ENCODE peak calls at places on chromosomes 1 and 21, in eight cellular contexts. One of them, this sample, is unnamed.

GRCh38 chr1:183417691-183418491 is at the start of gene NMNAT2:
- DNase-seq in NCI-H1105 treated with DMSO at 0.1 percent for 48 hours: peak; percentile 35
- DNase-seq in activated naive CD4-positive, alpha-beta T cell treated with Interleukin-2 at 50 U/mL for 16 hours: no peak
- DNase-seq in erythroblast: no peak
- DNase-seq in activated CD4-positive, alpha-beta T cell treated with anti-CD3 and anti-CD28 coated beads, Interleukin-2, amount 10 ng/mL, durations not matched to agents 7 days and 5 days: no peak
- DNase-seq in kidney: peak; percentile 64
- DNase-seq in NCI-H2029: no peak
- DNase-seq in NB4: no peak
- DNase-seq in this sample: peak; percentile 47

GRCh38 chr1:184843732-184844495 is 89.3 kb upstream of the EDEM3 start:
- DNase-seq in NCI-H1105 treated with DMSO at 0.1 percent for 48 hours: no peak
- DNase-seq in activated naive CD4-positive, alpha-beta T cell treated with Interleukin-2 at 50 U/mL for 16 hours: peak; percentile 69
- DNase-seq in erythroblast: peak; percentile 84
- DNase-seq in activated CD4-positive, alpha-beta T cell treated with anti-CD3 and anti-CD28 coated beads, Interleukin-2, amount 10 ng/mL, durations not matched to agents 7 days and 5 days: peak; percentile 73
- DNase-seq in kidney: no peak
- DNase-seq in NCI-H2029: no peak
- DNase-seq in NB4: no peak
- DNase-seq in this sample: no peak

GRCh38 chr1:2273401-2274090 is 45.4 kb downstream of the SKI start:
- DNase-seq in NCI-H1105 treated with DMSO at 0.1 percent for 48 hours: no peak
- DNase-seq in activated naive CD4-positive, alpha-beta T cell treated with Interleukin-2 at 50 U/mL for 16 hours: no peak
- DNase-seq in erythroblast: no peak
- DNase-seq in activated CD4-positive, alpha-beta T cell treated with anti-CD3 and anti-CD28 coated beads, Interleukin-2, amount 10 ng/mL, durations not matched to agents 7 days and 5 days: no peak
- DNase-seq in kidney: peak; percentile 75
- DNase-seq in NCI-H2029: no peak
- DNase-seq in NB4: no peak
- DNase-seq in this sample: no peak

GRCh38 chr1:26418865-26419349 is 8.3 kb downstream of the LIN28A start:
- DNase-seq in NCI-H1105 treated with DMSO at 0.1 percent for 48 hours: no peak
- DNase-seq in activated naive CD4-positive, alpha-beta T cell treated with Interleukin-2 at 50 U/mL for 16 hours: no peak
- DNase-seq in erythroblast: no peak
- DNase-seq in activated CD4-positive, alpha-beta T cell treated with anti-CD3 and anti-CD28 coated beads, Interleukin-2, amount 10 ng/mL, durations not matched to agents 7 days and 5 days: no peak
- DNase-seq in kidney: no peak
- DNase-seq in NCI-H2029: no peak
- DNase-seq in NB4: no peak
- DNase-seq in this sample: peak; percentile 11

GRCh38 chr1:91605566-91605965 is 104.9 kb downstream of the CDC7 start:
- DNase-seq in NCI-H1105 treated with DMSO at 0.1 percent for 48 hours: no peak
- DNase-seq in activated naive CD4-positive, alpha-beta T cell treated with Interleukin-2 at 50 U/mL for 16 hours: no peak
- DNase-seq in erythroblast: no peak
- DNase-seq in activated CD4-positive, alpha-beta T cell treated with anti-CD3 and anti-CD28 coated beads, Interleukin-2, amount 10 ng/mL, durations not matched to agents 7 days and 5 days: no peak
- DNase-seq in kidney: no peak
- DNase-seq in NCI-H2029: no peak
- DNase-seq in NB4: no peak
- DNase-seq in this sample: no peak

GRCh38 chr1:231116741-231117140 is 45.1 kb upstream of the TRIM67 start:
- DNase-seq in NCI-H1105 treated with DMSO at 0.1 percent for 48 hours: no peak
- DNase-seq in activated naive CD4-positive, alpha-beta T cell treated with Interleukin-2 at 50 U/mL for 16 hours: no peak
- DNase-seq in erythroblast: no peak
- DNase-seq in activated CD4-positive, alpha-beta T cell treated with anti-CD3 and anti-CD28 coated beads, Interleukin-2, amount 10 ng/mL, durations not matched to agents 7 days and 5 days: no peak
- DNase-seq in kidney: no peak
- DNase-seq in NCI-H2029: no peak
- DNase-seq in NB4: no peak
- DNase-seq in this sample: no peak

GRCh38 chr1:232634086-232634485 is 4.2 kb upstream of the SIPA1L2 start:
- DNase-seq in NCI-H1105 treated with DMSO at 0.1 percent for 48 hours: no peak
- DNase-seq in activated naive CD4-positive, alpha-beta T cell treated with Interleukin-2 at 50 U/mL for 16 hours: no peak
- DNase-seq in erythroblast: no peak
- DNase-seq in activated CD4-positive, alpha-beta T cell treated with anti-CD3 and anti-CD28 coated beads, Interleukin-2, amount 10 ng/mL, durations not matched to agents 7 days and 5 days: no peak
- DNase-seq in kidney: no peak
- DNase-seq in NCI-H2029: peak; percentile 86
- DNase-seq in NB4: peak; percentile 28
- DNase-seq in this sample: no peak

GRCh38 chr1:234746798-234747196 is 136.8 kb upstream of the IRF2BP2 start:
- DNase-seq in NCI-H1105 treated with DMSO at 0.1 percent for 48 hours: no peak
- DNase-seq in activated naive CD4-positive, alpha-beta T cell treated with Interleukin-2 at 50 U/mL for 16 hours: no peak
- DNase-seq in erythroblast: no peak
- DNase-seq in activated CD4-positive, alpha-beta T cell treated with anti-CD3 and anti-CD28 coated beads, Interleukin-2, amount 10 ng/mL, durations not matched to agents 7 days and 5 days: no peak
- DNase-seq in kidney: no peak
- DNase-seq in NCI-H2029: no peak
- DNase-seq in NB4: no peak
- DNase-seq in this sample: no peak

GRCh38 chr1:214833357-214833756 is 230.4 kb downstream of the CENPF start:
- DNase-seq in NCI-H1105 treated with DMSO at 0.1 percent for 48 hours: no peak
- DNase-seq in activated naive CD4-positive, alpha-beta T cell treated with Interleukin-2 at 50 U/mL for 16 hours: no peak
- DNase-seq in erythroblast: no peak
- DNase-seq in activated CD4-positive, alpha-beta T cell treated with anti-CD3 and anti-CD28 coated beads, Interleukin-2, amount 10 ng/mL, durations not matched to agents 7 days and 5 days: no peak
- DNase-seq in kidney: no peak
- DNase-seq in NCI-H2029: no peak
- DNase-seq in NB4: no peak
- DNase-seq in this sample: no peak

GRCh38 chr1:26349196-26349885 is 4.6 kb downstream of the CRYBG2 start:
- DNase-seq in NCI-H1105 treated with DMSO at 0.1 percent for 48 hours: no peak
- DNase-seq in activated naive CD4-positive, alpha-beta T cell treated with Interleukin-2 at 50 U/mL for 16 hours: no peak
- DNase-seq in erythroblast: no peak
- DNase-seq in activated CD4-positive, alpha-beta T cell treated with anti-CD3 and anti-CD28 coated beads, Interleukin-2, amount 10 ng/mL, durations not matched to agents 7 days and 5 days: no peak
- DNase-seq in kidney: no peak
- DNase-seq in NCI-H2029: no peak
- DNase-seq in NB4: no peak
- DNase-seq in this sample: peak; percentile 80

GRCh38 chr1:98110674-98111073 is 189.8 kb upstream of the DPYD start:
- DNase-seq in NCI-H1105 treated with DMSO at 0.1 percent for 48 hours: no peak
- DNase-seq in activated naive CD4-positive, alpha-beta T cell treated with Interleukin-2 at 50 U/mL for 16 hours: no peak
- DNase-seq in erythroblast: no peak
- DNase-seq in activated CD4-positive, alpha-beta T cell treated with anti-CD3 and anti-CD28 coated beads, Interleukin-2, amount 10 ng/mL, durations not matched to agents 7 days and 5 days: no peak
- DNase-seq in kidney: no peak
- DNase-seq in NCI-H2029: no peak
- DNase-seq in NB4: no peak
- DNase-seq in this sample: peak; percentile 64

GRCh38 chr1:107254306-107254705 is 113.5 kb downstream of the NTNG1 start:
- DNase-seq in NCI-H1105 treated with DMSO at 0.1 percent for 48 hours: peak; percentile 84
- DNase-seq in activated naive CD4-positive, alpha-beta T cell treated with Interleukin-2 at 50 U/mL for 16 hours: no peak
- DNase-seq in erythroblast: no peak
- DNase-seq in activated CD4-positive, alpha-beta T cell treated with anti-CD3 and anti-CD28 coated beads, Interleukin-2, amount 10 ng/mL, durations not matched to agents 7 days and 5 days: no peak
- DNase-seq in kidney: no peak
- DNase-seq in NCI-H2029: no peak
- DNase-seq in NB4: no peak
- DNase-seq in this sample: no peak

GRCh38 chr1:56584910-56585528 is 5.7 kb upstream of the PLPP3 start:
- DNase-seq in NCI-H1105 treated with DMSO at 0.1 percent for 48 hours: peak; percentile 75
- DNase-seq in activated naive CD4-positive, alpha-beta T cell treated with Interleukin-2 at 50 U/mL for 16 hours: no peak
- DNase-seq in erythroblast: peak; percentile 25
- DNase-seq in activated CD4-positive, alpha-beta T cell treated with anti-CD3 and anti-CD28 coated beads, Interleukin-2, amount 10 ng/mL, durations not matched to agents 7 days and 5 days: no peak
- DNase-seq in kidney: no peak
- DNase-seq in NCI-H2029: peak; percentile 81
- DNase-seq in NB4: peak; percentile 46
- DNase-seq in this sample: peak; percentile 52

GRCh38 chr1:178513278-178513983 is 522 bp downstream of the TEX35 start:
- DNase-seq in NCI-H1105 treated with DMSO at 0.1 percent for 48 hours: no peak
- DNase-seq in activated naive CD4-positive, alpha-beta T cell treated with Interleukin-2 at 50 U/mL for 16 hours: no peak
- DNase-seq in erythroblast: no peak
- DNase-seq in activated CD4-positive, alpha-beta T cell treated with anti-CD3 and anti-CD28 coated beads, Interleukin-2, amount 10 ng/mL, durations not matched to agents 7 days and 5 days: no peak
- DNase-seq in kidney: peak; percentile 49
- DNase-seq in NCI-H2029: no peak
- DNase-seq in NB4: no peak
- DNase-seq in this sample: no peak

GRCh38 chr1:85091647-85092295 is 43.5 kb upstream of the MCOLN3 start:
- DNase-seq in NCI-H1105 treated with DMSO at 0.1 percent for 48 hours: no peak
- DNase-seq in activated naive CD4-positive, alpha-beta T cell treated with Interleukin-2 at 50 U/mL for 16 hours: no peak
- DNase-seq in erythroblast: no peak
- DNase-seq in activated CD4-positive, alpha-beta T cell treated with anti-CD3 and anti-CD28 coated beads, Interleukin-2, amount 10 ng/mL, durations not matched to agents 7 days and 5 days: no peak
- DNase-seq in kidney: no peak
- DNase-seq in NCI-H2029: no peak
- DNase-seq in NB4: peak; percentile 26
- DNase-seq in this sample: peak; percentile 18

GRCh38 chr1:67771776-67772175 is 61.5 kb downstream of the GNG12 start:
- DNase-seq in NCI-H1105 treated with DMSO at 0.1 percent for 48 hours: no peak
- DNase-seq in activated naive CD4-positive, alpha-beta T cell treated with Interleukin-2 at 50 U/mL for 16 hours: no peak
- DNase-seq in erythroblast: no peak
- DNase-seq in activated CD4-positive, alpha-beta T cell treated with anti-CD3 and anti-CD28 coated beads, Interleukin-2, amount 10 ng/mL, durations not matched to agents 7 days and 5 days: no peak
- DNase-seq in kidney: no peak
- DNase-seq in NCI-H2029: no peak
- DNase-seq in NB4: no peak
- DNase-seq in this sample: peak; percentile 59

GRCh38 chr1:213381572-213382084 is 330.6 kb downstream of the RPS6KC1 start:
- DNase-seq in NCI-H1105 treated with DMSO at 0.1 percent for 48 hours: peak; percentile 85
- DNase-seq in activated naive CD4-positive, alpha-beta T cell treated with Interleukin-2 at 50 U/mL for 16 hours: no peak
- DNase-seq in erythroblast: no peak
- DNase-seq in activated CD4-positive, alpha-beta T cell treated with anti-CD3 and anti-CD28 coated beads, Interleukin-2, amount 10 ng/mL, durations not matched to agents 7 days and 5 days: no peak
- DNase-seq in kidney: no peak
- DNase-seq in NCI-H2029: no peak
- DNase-seq in NB4: no peak
- DNase-seq in this sample: peak; percentile 29

GRCh38 chr1:2936568-2937515 is 84.4 kb upstream of the ACTRT2 start:
- DNase-seq in NCI-H1105 treated with DMSO at 0.1 percent for 48 hours: no peak
- DNase-seq in activated naive CD4-positive, alpha-beta T cell treated with Interleukin-2 at 50 U/mL for 16 hours: no peak
- DNase-seq in erythroblast: no peak
- DNase-seq in activated CD4-positive, alpha-beta T cell treated with anti-CD3 and anti-CD28 coated beads, Interleukin-2, amount 10 ng/mL, durations not matched to agents 7 days and 5 days: no peak
- DNase-seq in kidney: peak; percentile 45
- DNase-seq in NCI-H2029: no peak
- DNase-seq in NB4: no peak
- DNase-seq in this sample: no peak

GRCh38 chr1:7667625-7668218 is 103.4 kb upstream of the VAMP3 start:
- DNase-seq in NCI-H1105 treated with DMSO at 0.1 percent for 48 hours: peak; percentile 80
- DNase-seq in activated naive CD4-positive, alpha-beta T cell treated with Interleukin-2 at 50 U/mL for 16 hours: peak; percentile 88
- DNase-seq in erythroblast: peak; percentile 64
- DNase-seq in activated CD4-positive, alpha-beta T cell treated with anti-CD3 and anti-CD28 coated beads, Interleukin-2, amount 10 ng/mL, durations not matched to agents 7 days and 5 days: peak; percentile 80
- DNase-seq in kidney: peak; percentile 94
- DNase-seq in NCI-H2029: peak; percentile 57
- DNase-seq in NB4: peak; percentile 78
- DNase-seq in this sample: peak; percentile 90

GRCh38 chr1:77829851-77830250 is 50.4 kb downstream of the MIGA1 start:
- DNase-seq in NCI-H1105 treated with DMSO at 0.1 percent for 48 hours: no peak
- DNase-seq in activated naive CD4-positive, alpha-beta T cell treated with Interleukin-2 at 50 U/mL for 16 hours: no peak
- DNase-seq in erythroblast: no peak
- DNase-seq in activated CD4-positive, alpha-beta T cell treated with anti-CD3 and anti-CD28 coated beads, Interleukin-2, amount 10 ng/mL, durations not matched to agents 7 days and 5 days: no peak
- DNase-seq in kidney: no peak
- DNase-seq in NCI-H2029: no peak
- DNase-seq in NB4: no peak
- DNase-seq in this sample: no peak

GRCh38 chr1:162541619-162542141 is 19.8 kb upstream of the UAP1 start:
- DNase-seq in NCI-H1105 treated with DMSO at 0.1 percent for 48 hours: no peak
- DNase-seq in activated naive CD4-positive, alpha-beta T cell treated with Interleukin-2 at 50 U/mL for 16 hours: no peak
- DNase-seq in erythroblast: no peak
- DNase-seq in activated CD4-positive, alpha-beta T cell treated with anti-CD3 and anti-CD28 coated beads, Interleukin-2, amount 10 ng/mL, durations not matched to agents 7 days and 5 days: no peak
- DNase-seq in kidney: no peak
- DNase-seq in NCI-H2029: no peak
- DNase-seq in NB4: no peak
- DNase-seq in this sample: peak; percentile 90

GRCh38 chr1:185420588-185421081 is 103.6 kb upstream of the IVNS1ABP start:
- DNase-seq in NCI-H1105 treated with DMSO at 0.1 percent for 48 hours: no peak
- DNase-seq in activated naive CD4-positive, alpha-beta T cell treated with Interleukin-2 at 50 U/mL for 16 hours: no peak
- DNase-seq in erythroblast: no peak
- DNase-seq in activated CD4-positive, alpha-beta T cell treated with anti-CD3 and anti-CD28 coated beads, Interleukin-2, amount 10 ng/mL, durations not matched to agents 7 days and 5 days: peak; percentile 61
- DNase-seq in kidney: no peak
- DNase-seq in NCI-H2029: no peak
- DNase-seq in NB4: peak; percentile 75
- DNase-seq in this sample: no peak

GRCh38 chr1:151542710-151543129 is 2.6 kb downstream of the TUFT1 start:
- DNase-seq in NCI-H1105 treated with DMSO at 0.1 percent for 48 hours: no peak
- DNase-seq in activated naive CD4-positive, alpha-beta T cell treated with Interleukin-2 at 50 U/mL for 16 hours: no peak
- DNase-seq in erythroblast: no peak
- DNase-seq in activated CD4-positive, alpha-beta T cell treated with anti-CD3 and anti-CD28 coated beads, Interleukin-2, amount 10 ng/mL, durations not matched to agents 7 days and 5 days: no peak
- DNase-seq in kidney: no peak
- DNase-seq in NCI-H2029: peak; percentile 21
- DNase-seq in NB4: no peak
- DNase-seq in this sample: peak; percentile 73

GRCh38 chr1:57278558-57278957 is 145.3 kb downstream of the DAB1 start:
- DNase-seq in NCI-H1105 treated with DMSO at 0.1 percent for 48 hours: no peak
- DNase-seq in activated naive CD4-positive, alpha-beta T cell treated with Interleukin-2 at 50 U/mL for 16 hours: no peak
- DNase-seq in erythroblast: no peak
- DNase-seq in activated CD4-positive, alpha-beta T cell treated with anti-CD3 and anti-CD28 coated beads, Interleukin-2, amount 10 ng/mL, durations not matched to agents 7 days and 5 days: no peak
- DNase-seq in kidney: no peak
- DNase-seq in NCI-H2029: no peak
- DNase-seq in NB4: no peak
- DNase-seq in this sample: no peak

GRCh38 chr1:3431686-3432085 is 22.8 kb upstream of the ARHGEF16 start:
- DNase-seq in NCI-H1105 treated with DMSO at 0.1 percent for 48 hours: no peak
- DNase-seq in activated naive CD4-positive, alpha-beta T cell treated with Interleukin-2 at 50 U/mL for 16 hours: no peak
- DNase-seq in erythroblast: no peak
- DNase-seq in activated CD4-positive, alpha-beta T cell treated with anti-CD3 and anti-CD28 coated beads, Interleukin-2, amount 10 ng/mL, durations not matched to agents 7 days and 5 days: no peak
- DNase-seq in kidney: peak; percentile 64
- DNase-seq in NCI-H2029: no peak
- DNase-seq in NB4: no peak
- DNase-seq in this sample: no peak

GRCh38 chr1:109763646-109764415 is at the start of gene EPS8L3:
- DNase-seq in NCI-H1105 treated with DMSO at 0.1 percent for 48 hours: no peak
- DNase-seq in activated naive CD4-positive, alpha-beta T cell treated with Interleukin-2 at 50 U/mL for 16 hours: no peak
- DNase-seq in erythroblast: no peak
- DNase-seq in activated CD4-positive, alpha-beta T cell treated with anti-CD3 and anti-CD28 coated beads, Interleukin-2, amount 10 ng/mL, durations not matched to agents 7 days and 5 days: no peak
- DNase-seq in kidney: peak; percentile 62
- DNase-seq in NCI-H2029: no peak
- DNase-seq in NB4: no peak
- DNase-seq in this sample: no peak

GRCh38 chr1:201009967-201010645 is 13.4 kb downstream of the KIF21B start:
- DNase-seq in NCI-H1105 treated with DMSO at 0.1 percent for 48 hours: peak; percentile 8
- DNase-seq in activated naive CD4-positive, alpha-beta T cell treated with Interleukin-2 at 50 U/mL for 16 hours: no peak
- DNase-seq in erythroblast: no peak
- DNase-seq in activated CD4-positive, alpha-beta T cell treated with anti-CD3 and anti-CD28 coated beads, Interleukin-2, amount 10 ng/mL, durations not matched to agents 7 days and 5 days: no peak
- DNase-seq in kidney: peak; percentile 57
- DNase-seq in NCI-H2029: no peak
- DNase-seq in NB4: no peak
- DNase-seq in this sample: no peak

GRCh38 chr1:201918343-201918742 is 28.0 kb downstream of the LMOD1 start:
- DNase-seq in NCI-H1105 treated with DMSO at 0.1 percent for 48 hours: no peak
- DNase-seq in activated naive CD4-positive, alpha-beta T cell treated with Interleukin-2 at 50 U/mL for 16 hours: no peak
- DNase-seq in erythroblast: no peak
- DNase-seq in activated CD4-positive, alpha-beta T cell treated with anti-CD3 and anti-CD28 coated beads, Interleukin-2, amount 10 ng/mL, durations not matched to agents 7 days and 5 days: no peak
- DNase-seq in kidney: no peak
- DNase-seq in NCI-H2029: no peak
- DNase-seq in NB4: no peak
- DNase-seq in this sample: no peak

GRCh38 chr21:15495965-15496364 is 233.8 kb upstream of the USP25 start:
- DNase-seq in NCI-H1105 treated with DMSO at 0.1 percent for 48 hours: no peak
- DNase-seq in activated naive CD4-positive, alpha-beta T cell treated with Interleukin-2 at 50 U/mL for 16 hours: no peak
- DNase-seq in erythroblast: no peak
- DNase-seq in activated CD4-positive, alpha-beta T cell treated with anti-CD3 and anti-CD28 coated beads, Interleukin-2, amount 10 ng/mL, durations not matched to agents 7 days and 5 days: no peak
- DNase-seq in kidney: no peak
- DNase-seq in NCI-H2029: no peak
- DNase-seq in NB4: no peak
- DNase-seq in this sample: peak; percentile 9

GRCh38 chr1:168428063-168428731 is 115.6 kb downstream of the XCL2 start:
- DNase-seq in NCI-H1105 treated with DMSO at 0.1 percent for 48 hours: no peak
- DNase-seq in activated naive CD4-positive, alpha-beta T cell treated with Interleukin-2 at 50 U/mL for 16 hours: no peak
- DNase-seq in erythroblast: no peak
- DNase-seq in activated CD4-positive, alpha-beta T cell treated with anti-CD3 and anti-CD28 coated beads, Interleukin-2, amount 10 ng/mL, durations not matched to agents 7 days and 5 days: no peak
- DNase-seq in kidney: peak; percentile 91
- DNase-seq in NCI-H2029: no peak
- DNase-seq in NB4: no peak
- DNase-seq in this sample: no peak

GRCh38 chr1:178407662-178408061 is 89.1 kb downstream of the CLEC20A start:
- DNase-seq in NCI-H1105 treated with DMSO at 0.1 percent for 48 hours: no peak
- DNase-seq in activated naive CD4-positive, alpha-beta T cell treated with Interleukin-2 at 50 U/mL for 16 hours: no peak
- DNase-seq in erythroblast: no peak
- DNase-seq in activated CD4-positive, alpha-beta T cell treated with anti-CD3 and anti-CD28 coated beads, Interleukin-2, amount 10 ng/mL, durations not matched to agents 7 days and 5 days: no peak
- DNase-seq in kidney: no peak
- DNase-seq in NCI-H2029: no peak
- DNase-seq in NB4: no peak
- DNase-seq in this sample: no peak

GRCh38 chr21:34558960-34559631 is 47.1 kb upstream of the KCNE1 start:
- DNase-seq in NCI-H1105 treated with DMSO at 0.1 percent for 48 hours: no peak
- DNase-seq in activated naive CD4-positive, alpha-beta T cell treated with Interleukin-2 at 50 U/mL for 16 hours: no peak
- DNase-seq in erythroblast: no peak
- DNase-seq in activated CD4-positive, alpha-beta T cell treated with anti-CD3 and anti-CD28 coated beads, Interleukin-2, amount 10 ng/mL, durations not matched to agents 7 days and 5 days: no peak
- DNase-seq in kidney: no peak
- DNase-seq in NCI-H2029: no peak
- DNase-seq in NB4: no peak
- DNase-seq in this sample: no peak

GRCh38 chr1:166960871-166961474 is 14.4 kb downstream of the ILDR2 start:
- DNase-seq in NCI-H1105 treated with DMSO at 0.1 percent for 48 hours: no peak
- DNase-seq in activated naive CD4-positive, alpha-beta T cell treated with Interleukin-2 at 50 U/mL for 16 hours: no peak
- DNase-seq in erythroblast: no peak
- DNase-seq in activated CD4-positive, alpha-beta T cell treated with anti-CD3 and anti-CD28 coated beads, Interleukin-2, amount 10 ng/mL, durations not matched to agents 7 days and 5 days: no peak
- DNase-seq in kidney: no peak
- DNase-seq in NCI-H2029: no peak
- DNase-seq in NB4: no peak
- DNase-seq in this sample: no peak

GRCh38 chr1:231584117-231584516 is 42.5 kb upstream of the DISC1 start:
- DNase-seq in NCI-H1105 treated with DMSO at 0.1 percent for 48 hours: peak; percentile 5
- DNase-seq in activated naive CD4-positive, alpha-beta T cell treated with Interleukin-2 at 50 U/mL for 16 hours: no peak
- DNase-seq in erythroblast: peak; percentile 35
- DNase-seq in activated CD4-positive, alpha-beta T cell treated with anti-CD3 and anti-CD28 coated beads, Interleukin-2, amount 10 ng/mL, durations not matched to agents 7 days and 5 days: no peak
- DNase-seq in kidney: no peak
- DNase-seq in NCI-H2029: no peak
- DNase-seq in NB4: peak; percentile 52
- DNase-seq in this sample: peak; percentile 66

This sample was measured in Daoy.